ENCODE peak calls at places on chromosomes 7 and 10, in five cellular contexts. One of them, this sample, is unnamed.

GRCh38 chr7:101833799-101834198 is 16.4 kb downstream of the CUX1 start:
- DNase-seq in retina: no peak
- DNase-seq in neural progenitor cell: no peak
- DNase-seq in K562: no peak
- DNase-seq in activated CD4-positive, alpha-beta T cell treated with anti-CD3 and anti-CD28 coated beads, Interleukin-2, amount 50 U/mL, for 1 hour: no peak
- DNase-seq in this sample: no peak

GRCh38 chr7:31061185-31061584 is 9.1 kb downstream of the ADCYAP1R1 start:
- DNase-seq in retina: no peak
- DNase-seq in neural progenitor cell: peak
- DNase-seq in K562: peak
- DNase-seq in activated CD4-positive, alpha-beta T cell treated with anti-CD3 and anti-CD28 coated beads, Interleukin-2, amount 50 U/mL, for 1 hour: no peak
- DNase-seq in this sample: no peak

GRCh38 chr10:689433-690226 is at the start of gene DIP2C:
- DNase-seq in retina: no peak
- DNase-seq in neural progenitor cell: peak
- DNase-seq in K562: no peak
- DNase-seq in activated CD4-positive, alpha-beta T cell treated with anti-CD3 and anti-CD28 coated beads, Interleukin-2, amount 50 U/mL, for 1 hour: no peak
- DNase-seq in this sample: peak

GRCh38 chr7:148337566-148337965 is 253.0 kb upstream of the C7orf33 start:
- DNase-seq in retina: no peak
- DNase-seq in neural progenitor cell: no peak
- DNase-seq in K562: no peak
- DNase-seq in activated CD4-positive, alpha-beta T cell treated with anti-CD3 and anti-CD28 coated beads, Interleukin-2, amount 50 U/mL, for 1 hour: no peak
- DNase-seq in this sample: no peak

GRCh38 chr10:95814011-95814727 is 58.2 kb downstream of the ENTPD1 start:
- DNase-seq in retina: no peak
- DNase-seq in neural progenitor cell: no peak
- DNase-seq in K562: no peak
- DNase-seq in activated CD4-positive, alpha-beta T cell treated with anti-CD3 and anti-CD28 coated beads, Interleukin-2, amount 50 U/mL, for 1 hour: no peak
- DNase-seq in this sample: peak

GRCh38 chr7:1746491-1746975 is 76.5 kb downstream of the ELFN1 start:
- DNase-seq in retina: no peak
- DNase-seq in neural progenitor cell: no peak
- DNase-seq in K562: no peak
- DNase-seq in activated CD4-positive, alpha-beta T cell treated with anti-CD3 and anti-CD28 coated beads, Interleukin-2, amount 50 U/mL, for 1 hour: no peak
- DNase-seq in this sample: no peak

GRCh38 chr10:92901819-92902234 is 53.5 kb downstream of the EXOC6 start:
- DNase-seq in retina: no peak
- DNase-seq in neural progenitor cell: no peak
- DNase-seq in K562: no peak
- DNase-seq in activated CD4-positive, alpha-beta T cell treated with anti-CD3 and anti-CD28 coated beads, Interleukin-2, amount 50 U/mL, for 1 hour: peak
- DNase-seq in this sample: no peak

GRCh38 chr7:100171087-100171681 is 2.8 kb upstream of the GAL3ST4 start:
- DNase-seq in retina: peak
- DNase-seq in neural progenitor cell: peak
- DNase-seq in K562: peak
- DNase-seq in activated CD4-positive, alpha-beta T cell treated with anti-CD3 and anti-CD28 coated beads, Interleukin-2, amount 50 U/mL, for 1 hour: no peak
- DNase-seq in this sample: no peak

GRCh38 chr10:32036922-32037321 is 19.3 kb downstream of the KIF5B start:
- DNase-seq in retina: no peak
- DNase-seq in neural progenitor cell: no peak
- DNase-seq in K562: no peak
- DNase-seq in activated CD4-positive, alpha-beta T cell treated with anti-CD3 and anti-CD28 coated beads, Interleukin-2, amount 50 U/mL, for 1 hour: no peak
- DNase-seq in this sample: no peak

GRCh38 chr7:33868151-33868550 is 37.2 kb upstream of the BMPER start:
- DNase-seq in retina: no peak
- DNase-seq in neural progenitor cell: no peak
- DNase-seq in K562: no peak
- DNase-seq in activated CD4-positive, alpha-beta T cell treated with anti-CD3 and anti-CD28 coated beads, Interleukin-2, amount 50 U/mL, for 1 hour: no peak
- DNase-seq in this sample: peak

GRCh38 chr10:77581738-77582137 is 55.9 kb downstream of the KCNMA1 start:
- DNase-seq in retina: no peak
- DNase-seq in neural progenitor cell: no peak
- DNase-seq in K562: no peak
- DNase-seq in activated CD4-positive, alpha-beta T cell treated with anti-CD3 and anti-CD28 coated beads, Interleukin-2, amount 50 U/mL, for 1 hour: no peak
- DNase-seq in this sample: no peak

This sample was measured in fibroblast of pulmonary artery.